ENCODE peak calls at places on chromosomes 12 and 14, in nine cellular contexts. F is GM23248; C is T follicular helper cell; T is AG09319; J is NCI-H524; M is T-cell; U is CD8-positive, alpha-beta memory T cell; W is NCI-H774; I is Daoy. O is an unnamed sample.

GRCh38 chr14:97687944-97688625 is 890.9 kb downstream of the VRK1 start:
- DNase-seq in F (peak), C (no peak), T (no peak), J (no peak), M (no peak), U (no peak), W (no peak), I (peak), O (no peak)

GRCh38 chr12:81863406-81863805 is 104.3 kb upstream of the PPFIA2 start:
- DNase-seq in F (no peak), C (no peak), T (no peak), J (no peak), M (no peak), U (no peak), W (no peak), I (no peak), O (no peak)

GRCh38 chr12:90253674-90254181 is 545.1 kb upstream of the ATP2B1 start:
- DNase-seq in F (peak), C (no peak), T (no peak), J (peak), M (peak), U (peak), W (peak), I (peak), O (peak)

GRCh38 chr14:44895716-44896115 is 66.0 kb downstream of the KLHL28 start:
- DNase-seq in F (peak), C (no peak), T (no peak), J (no peak), M (no peak), U (no peak), W (no peak), I (no peak), O (no peak)

GRCh38 chr12:56038022-56038665 is 3.6 kb upstream of the RPS26 start:
- DNase-seq in F (no peak), C (no peak), T (no peak), J (no peak), M (no peak), U (no peak), W (no peak), I (no peak), O (no peak)

GRCh38 chr14:30440986-30441385 is 118.0 kb upstream of the G2E3 start:
- DNase-seq in F (peak), C (no peak), T (no peak), J (no peak), M (no peak), U (no peak), W (no peak), I (no peak), O (no peak)

GRCh38 chr14:69968151-69968550 is 88.9 kb downstream of the SMOC1 start:
- DNase-seq in F (no peak), C (no peak), T (no peak), J (no peak), M (no peak), U (no peak), W (no peak), I (no peak), O (no peak)

GRCh38 chr12:67590122-67590795 is 58.3 kb upstream of the DYRK2 start:
- DNase-seq in F (no peak), C (peak), T (no peak), J (no peak), M (peak), U (peak), W (no peak), I (no peak), O (peak)

GRCh38 chr14:81819344-81819743 is 285.7 kb upstream of the SEL1L start:
- DNase-seq in F (no peak), C (no peak), T (no peak), J (no peak), M (no peak), U (no peak), W (no peak), I (no peak), O (no peak)

GRCh38 chr14:65864549-65864948 is 452.0 kb downstream of the FUT8 start:
- DNase-seq in F (no peak), C (no peak), T (no peak), J (no peak), M (no peak), U (no peak), W (no peak), I (no peak), O (no peak)

GRCh38 chr14:22388669-22389625 is 200.1 kb downstream of the DAD1 start:
- DNase-seq in F (peak), C (no peak), T (no peak), J (no peak), M (no peak), U (no peak), W (no peak), I (peak), O (peak)

GRCh38 chr14:88327497-88327896 is 4.4 kb upstream of the KCNK10 start:
- DNase-seq in F (no peak), C (no peak), T (no peak), J (peak), M (no peak), U (no peak), W (no peak), I (no peak), O (no peak)

GRCh38 chr14:103680491-103681231 is 34.6 kb downstream of the XRCC3 start:
- DNase-seq in F (no peak), C (no peak), T (no peak), J (no peak), M (no peak), U (no peak), W (no peak), I (no peak), O (no peak)

GRCh38 chr12:57214398-57214781 is 2.2 kb upstream of the NXPH4 start:
- DNase-seq in F (peak), C (peak), T (no peak), J (peak), M (peak), U (peak), W (peak), I (peak), O (peak)

GRCh38 chr12:50584135-50584534 is 79.3 kb downstream of the DIP2B start:
- DNase-seq in F (no peak), C (no peak), T (no peak), J (no peak), M (no peak), U (no peak), W (no peak), I (no peak), O (no peak)

GRCh38 chr12:10191865-10192264 is 13.0 kb downstream of the TMEM52B start:
- DNase-seq in F (peak), C (no peak), T (no peak), J (no peak), M (no peak), U (no peak), W (no peak), I (peak), O (peak)

GRCh38 chr14:93747560-93747959 is 40.7 kb downstream of the PRIMA1 start:
- DNase-seq in F (no peak), C (no peak), T (no peak), J (no peak), M (no peak), U (no peak), W (no peak), I (no peak), O (no peak)

GRCh38 chr14:22558221-22558913 is 30.7 kb downstream of the DAD1 start:
- DNase-seq in F (no peak), C (peak), T (no peak), J (no peak), M (no peak), U (peak), W (no peak), I (no peak), O (no peak)

O was measured in MCF 10A.